ENCODE peak calls at places on chromosomes 16 and 17, in five cellular contexts. H is GM12878, U is HepG2, W is NT2/D1, F is H1. R is an unnamed sample.

GRCh38 chr17:3647251-3647650 is 10.7 kb downstream of the CTNS start:
- DNase-seq in H (no peak), U (no peak), W (no peak), F (no peak), R (no peak)

GRCh38 chr17:32489320-32490100 is 2.7 kb downstream of the CDK5R1 start:
- DNase-seq in H (no peak), U (no peak), W (no peak), F (no peak), R (no peak)

GRCh38 chr16:15966420-15967222 is 17.2 kb downstream of the ABCC1 start:
- DNase-seq in H (no peak), U (no peak), W (no peak), F (no peak), R (no peak)

GRCh38 chr17:41650794-41651624 is 26.6 kb upstream of the KRT17 start:
- DNase-seq in H (no peak), U (no peak), W (no peak), F (no peak), R (no peak)

GRCh38 chr17:50443492-50444051 is 17.6 kb downstream of the ACSF2 start:
- DNase-seq in H (no peak), U (no peak), W (no peak), F (no peak), R (peak; percentile 49)

GRCh38 chr17:50205111-50205821 is 3.8 kb upstream of the COL1A1 start:
- DNase-seq in H (no peak), U (no peak), W (no peak), F (no peak), R (no peak)

GRCh38 chr17:60604686-60605334 is 4.8 kb downstream of the PPM1D start:
- DNase-seq in H (no peak), U (no peak), W (no peak), F (no peak), R (no peak)

GRCh38 chr17:35811759-35812158 is 2.5 kb downstream of the TAF15 start:
- DNase-seq in H (no peak), U (no peak), W (no peak), F (no peak), R (no peak)

GRCh38 chr16:54862529-54862928 is 68.1 kb upstream of the IRX5 start:
- DNase-seq in H (no peak), U (no peak), W (no peak), F (no peak), R (no peak)

GRCh38 chr17:56935461-56935860 is 21.6 kb upstream of the TRIM25 start:
- DNase-seq in H (no peak), U (no peak), W (no peak), F (no peak), R (no peak)

GRCh38 chr17:56939869-56940484 is 20.9 kb downstream of the COIL start:
- DNase-seq in H (no peak), U (peak; percentile 72), W (peak; percentile 33), F (no peak), R (peak; percentile 56)

GRCh38 chr17:56934280-56934679 is 20.4 kb upstream of the TRIM25 start:
- DNase-seq in H (no peak), U (no peak), W (no peak), F (no peak), R (no peak)

GRCh38 chr17:56936697-56937322 is 23.0 kb upstream of the TRIM25 start:
- DNase-seq in H (no peak), U (no peak), W (no peak), F (no peak), R (no peak)

GRCh38 chr17:56937688-56938087 is 23.2 kb downstream of the COIL start:
- DNase-seq in H (no peak), U (no peak), W (no peak), F (no peak), R (no peak)
- TF ChIP-seq SUZ12 in H (no peak), U (no peak), W (no peak), F (no peak), R (no peak)

DNA sequence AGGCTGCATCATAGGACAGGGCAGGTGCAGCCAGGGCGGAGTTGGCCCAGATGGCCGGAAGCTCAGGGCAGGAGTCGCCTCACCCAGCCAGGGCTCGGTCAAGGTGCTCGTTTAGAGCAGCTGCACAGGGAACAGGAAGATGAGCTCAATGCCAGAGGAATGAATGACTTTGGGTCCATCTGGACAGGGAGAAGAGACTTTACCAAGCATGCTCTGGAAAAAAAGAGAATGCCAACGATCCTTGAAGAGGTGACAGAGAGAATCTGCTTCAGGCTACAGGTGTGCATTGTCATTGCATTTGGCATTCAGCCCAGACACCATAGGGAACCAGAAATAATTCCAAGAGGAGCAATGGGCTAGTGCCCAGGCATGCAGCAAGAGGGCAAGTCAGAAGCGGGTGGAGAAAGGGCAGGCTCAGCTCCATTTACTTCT is 6.7 kb upstream of the MPP3 start:
- DNase-seq in H (no peak), U (peak; percentile 48), W (no peak), F (no peak), R (no peak)
- TF ChIP-seq SUZ12 in H (no peak), U (no peak), W (no peak), F (no peak), R (no peak)

GRCh38 chr17:77872199-77872598 is 86.3 kb upstream of the TNRC6C start:
- DNase-seq in H (no peak), U (no peak), W (no peak), F (no peak), R (no peak)

GRCh38 chr17:77872714-77873517 is 85.6 kb upstream of the TNRC6C start:
- DNase-seq in H (no peak), U (no peak), W (no peak), F (no peak), R (no peak)

GRCh38 chr17:77874303-77875050 is 84.0 kb upstream of the TNRC6C start:
- DNase-seq in H (no peak), U (no peak), W (no peak), F (no peak), R (no peak)

GRCh38 chr17:77875051-77875780 is 83.3 kb upstream of the TNRC6C start:
- DNase-seq in H (no peak), U (no peak), W (no peak), F (no peak), R (no peak)

DNA sequence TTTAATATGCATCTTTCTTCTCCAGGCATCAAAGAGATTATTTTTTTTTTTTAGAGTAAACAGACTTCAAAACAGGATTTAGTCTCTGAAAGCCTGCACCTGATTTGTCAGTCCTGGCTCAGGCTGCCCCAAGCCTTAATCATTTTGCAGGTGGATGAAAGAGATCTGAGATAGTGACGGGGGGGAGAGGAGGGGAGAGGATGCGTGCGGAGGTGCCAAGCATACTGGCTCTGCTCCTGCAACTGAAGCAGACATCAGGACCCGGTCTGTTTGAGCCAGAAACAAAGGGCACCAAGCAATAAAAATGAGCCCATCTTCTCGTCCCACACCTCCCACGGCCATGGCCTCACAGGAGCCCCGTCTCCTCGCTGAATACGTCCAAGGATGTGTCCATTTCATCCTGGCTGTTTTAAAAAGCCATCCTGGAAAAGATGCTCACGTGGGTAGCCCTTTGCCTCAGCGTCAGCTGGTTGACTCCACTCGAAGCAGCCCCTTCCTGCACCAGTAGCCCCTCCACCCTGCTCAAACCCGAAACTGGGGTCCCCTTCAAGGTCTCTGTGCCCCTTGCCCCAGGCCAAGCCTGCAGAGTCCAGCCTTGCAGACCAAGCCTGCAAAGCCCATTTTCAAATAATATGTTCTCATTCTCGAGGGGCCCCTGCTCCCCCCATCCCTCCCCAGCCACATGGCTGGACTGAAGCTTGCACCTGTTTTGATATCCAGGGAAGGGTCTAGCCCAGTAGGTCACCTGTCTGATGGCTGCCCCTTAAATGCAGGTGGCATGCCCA is 84.8 kb upstream of the TNRC6C start:
- DNase-seq in H (no peak), U (no peak), W (no peak), F (no peak), R (no peak)
- TF ChIP-seq SUZ12 in H (no peak), U (no peak), W (no peak), F (no peak), R (no peak)

DNA sequence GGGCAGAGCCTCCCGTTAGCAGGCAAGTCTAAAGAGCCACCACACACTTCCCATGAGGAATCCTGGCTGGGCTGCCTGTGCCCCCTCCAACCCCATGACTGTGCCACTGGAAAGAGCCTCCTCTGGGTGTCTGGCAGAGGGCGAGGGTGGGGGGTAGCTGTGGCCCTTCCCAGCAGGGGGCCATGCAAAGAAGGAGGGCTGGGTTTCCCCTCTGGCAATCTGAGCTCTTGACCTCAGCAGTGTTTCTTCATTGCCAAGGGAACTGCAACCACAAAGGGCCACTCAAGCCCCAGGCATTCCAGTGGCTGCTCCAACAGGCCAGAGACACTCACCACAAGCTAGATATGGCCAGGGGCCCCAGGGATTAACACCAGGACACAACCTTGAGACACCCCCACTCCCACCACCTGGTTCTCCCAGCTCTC is 1.7 kb upstream of the RRAD start:
- DNase-seq in H (no peak), U (peak; percentile 68), W (peak; percentile 35), F (no peak), R (no peak)
- TF ChIP-seq SUZ12 in H (no peak), U (no peak), W (no peak), F (no peak), R (no peak)

GRCh38 chr17:44591223-44591622 is 33.9 kb downstream of the FZD2 start:
- DNase-seq in H (no peak), U (no peak), W (no peak), F (no peak), R (no peak)

GRCh38 chr17:44584498-44584897 is 27.2 kb downstream of the FZD2 start:
- DNase-seq in H (no peak), U (no peak), W (no peak), F (no peak), R (no peak)

GRCh38 chr17:44585315-44585714 is 28.0 kb downstream of the FZD2 start:
- DNase-seq in H (no peak), U (no peak), W (no peak), F (no peak), R (no peak)

GRCh38 chr17:44589316-44590071 is 32.2 kb downstream of the FZD2 start:
- DNase-seq in H (no peak), U (no peak), W (no peak), F (no peak), R (no peak)

DNA sequence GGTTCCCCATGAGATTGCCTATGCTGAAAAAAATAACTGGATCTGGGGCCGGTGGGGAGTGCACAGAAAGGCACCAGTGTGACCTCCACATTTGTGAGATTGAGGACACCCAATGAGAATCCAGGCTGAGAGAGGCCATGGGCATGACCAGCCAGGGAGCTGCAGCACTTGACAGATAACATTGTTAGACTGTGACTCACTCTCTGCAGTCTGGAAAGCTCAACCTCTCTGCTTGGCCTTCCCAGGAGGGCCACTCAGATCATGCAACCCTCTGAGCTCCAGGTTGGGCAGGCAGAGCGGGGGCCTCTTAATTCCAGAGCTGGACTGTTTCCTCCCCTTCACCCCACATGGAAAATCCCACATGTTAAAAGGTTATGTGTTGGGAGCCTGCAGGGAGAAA is 30.1 kb downstream of the FZD2 start:
- DNase-seq in H (no peak), U (peak; percentile 43), W (peak; percentile 65), F (no peak), R (peak; percentile 37)
- TF ChIP-seq SUZ12 in H (no peak), U (no peak), W (no peak), F (no peak), R (no peak)

R was measured in HEK293T.